ENCODE peak calls at places on chromosome 2, in eight cellular contexts. I is CD8-positive, alpha-beta T cell; C is AG04449; V is AML-193; Q is posterior vena cava; U is hippocampal formation; J is astrocyte of the spinal cord; O is AG09309. L is an unnamed sample.

GRCh38 chr2:55239656-55240222 is 7.3 kb downstream of the RPS27A start:
- DNase-seq in J (no peak), O (no peak), Q (no peak), V (no peak), U (no peak), I (no peak), C (no peak), L (no peak)

GRCh38 chr2:190407246-190407661 is 901 bp upstream of the MFSD6 start:
- DNase-seq in C (no peak), Q (no peak), V (no peak), I (peak), O (no peak), J (no peak), U (no peak), L (no peak)

GRCh38 chr2:213545964-213546363 is 261.7 kb downstream of the SPAG16 start:
- DNase-seq in C (no peak), U (no peak), J (no peak), V (no peak), I (no peak), O (no peak), Q (no peak), L (no peak)

GRCh38 chr2:96701636-96702035 is 38.2 kb downstream of the LMAN2L start:
- DNase-seq in I (no peak), U (no peak), O (no peak), C (no peak), Q (peak), V (no peak), J (no peak), L (peak)

GRCh38 chr2:42848270-42848669 is 55.9 kb upstream of the HAAO start:
- DNase-seq in Q (no peak), I (no peak), C (no peak), U (no peak), V (no peak), O (no peak), J (no peak), L (no peak)

GRCh38 chr2:136112317-136112891 is 5.5 kb downstream of the CXCR4 start:
- DNase-seq in V (no peak), Q (no peak), C (no peak), I (no peak), J (no peak), U (peak), O (no peak), L (no peak)

GRCh38 chr2:11540148-11540995 is 6.5 kb downstream of the GREB1 start:
- DNase-seq in I (no peak), V (no peak), O (no peak), Q (no peak), U (no peak), J (no peak), C (no peak), L (no peak)

GRCh38 chr2:232888099-232888836 is 18.2 kb downstream of the SNORC start:
- DNase-seq in V (no peak), I (no peak), U (no peak), C (no peak), J (no peak), O (no peak), Q (peak), L (peak)

GRCh38 chr2:102509749-102510148 is 36.7 kb downstream of the SLC9A4 start:
- DNase-seq in I (no peak), O (no peak), J (peak), U (no peak), Q (no peak), C (no peak), V (peak), L (no peak)

GRCh38 chr2:75862547-75862946 is 151.8 kb upstream of the GCFC2 start:
- DNase-seq in Q (no peak), V (no peak), J (no peak), I (no peak), O (no peak), U (no peak), C (no peak), L (no peak)

GRCh38 chr2:120735750-120736170 is at the start of gene GLI2:
- DNase-seq in O (peak), J (peak), V (no peak), Q (peak), U (peak), C (no peak), I (no peak), L (peak)

GRCh38 chr2:96768083-96768561 is 7.4 kb downstream of the CNNM4 start:
- DNase-seq in I (no peak), O (no peak), J (no peak), C (no peak), Q (no peak), U (no peak), V (no peak), L (no peak)

GRCh38 chr2:3728104-3729054 is 25.0 kb downstream of the DCDC2C start:
- DNase-seq in V (peak), J (peak), Q (no peak), U (no peak), C (peak), O (peak), I (no peak), L (peak)

GRCh38 chr2:205975082-205975949 is 110.7 kb downstream of the INO80D start:
- DNase-seq in Q (no peak), O (no peak), U (no peak), V (no peak), J (peak), I (no peak), C (no peak), L (no peak)

GRCh38 chr2:95379616-95379925 is 22.9 kb upstream of the FAHD2A start:
- DNase-seq in U (no peak), O (no peak), C (no peak), I (no peak), Q (peak), V (no peak), J (no peak), L (peak)

GRCh38 chr2:85854166-85854509 is 34.7 kb downstream of the ST3GAL5 start:
- DNase-seq in V (no peak), C (no peak), U (no peak), I (no peak), Q (no peak), J (no peak), O (no peak), L (no peak)

GRCh38 chr2:239236808-239237205 is 164.0 kb downstream of the HDAC4 start:
- DNase-seq in C (no peak), O (no peak), U (no peak), V (no peak), I (no peak), J (no peak), Q (no peak), L (no peak)

GRCh38 chr2:42138163-42139016 is 30.8 kb upstream of the EML4 start:
- DNase-seq in O (peak), Q (no peak), J (peak), V (no peak), I (no peak), U (no peak), C (peak), L (no peak)

GRCh38 chr2:73091164-73091563 is 19.7 kb upstream of the SFXN5 start:
- DNase-seq in U (no peak), Q (no peak), V (no peak), I (no peak), J (peak), C (no peak), O (no peak), L (no peak)

GRCh38 chr2:100976634-100977391 is 25.3 kb upstream of the RPL31 start:
- DNase-seq in C (no peak), O (no peak), J (peak), Q (peak), I (no peak), V (no peak), U (no peak), L (peak)

GRCh38 chr2:86510436-86510933 is 52.8 kb downstream of the CHMP3 start:
- DNase-seq in J (no peak), C (no peak), U (no peak), V (no peak), I (no peak), Q (no peak), O (no peak), L (no peak)

GRCh38 chr2:67394734-67395133 is 2.4 kb upstream of the ETAA1 start:
- DNase-seq in Q (no peak), O (peak), I (no peak), V (no peak), U (no peak), J (peak), C (no peak), L (no peak)

GRCh38 chr2:177806025-177806424 is 266.6 kb downstream of the PDE11A start:
- DNase-seq in U (no peak), O (peak), J (peak), I (no peak), C (peak), V (no peak), Q (no peak), L (no peak)

GRCh38 chr2:72031346-72032115 is 116.1 kb downstream of the CYP26B1 start:
- DNase-seq in O (no peak), J (no peak), V (no peak), U (no peak), C (no peak), I (no peak), Q (peak), L (peak)

L was measured in mesenteric fat pad.